ENCODE peak calls at places on chromosomes 3 and 15, in six cellular contexts. One of them, this sample, is unnamed.

GRCh38 chr3:14411166-14411526 is 8.7 kb downstream of the SLC6A6 start:
- DNase-seq in HEK293T: no peak
- DNase-seq in T-helper 1 cell: no peak
- DNase-seq in K562: no peak
- DNase-seq in HS-27A: no peak
- DNase-seq in NCI-H748 treated with DMSO at 0.1 percent for 48 hours: no peak
- DNase-seq in this sample: no peak

GRCh38 chr15:70827721-70828120 is 26.2 kb downstream of the LARP6 start:
- DNase-seq in T-helper 1 cell: no peak
- DNase-seq in K562: no peak
- DNase-seq in HEK293T: no peak
- DNase-seq in NCI-H748 treated with DMSO at 0.1 percent for 48 hours: no peak
- DNase-seq in HS-27A: no peak
- DNase-seq in this sample: no peak

GRCh38 chr3:124986153-124987143 is 51.9 kb upstream of the MUC13 start:
- DNase-seq in HS-27A: peak
- DNase-seq in K562: no peak
- DNase-seq in HEK293T: peak
- DNase-seq in NCI-H748 treated with DMSO at 0.1 percent for 48 hours: no peak
- DNase-seq in T-helper 1 cell: no peak
- DNase-seq in this sample: peak

GRCh38 chr15:64001148-64001547 is 45.1 kb downstream of the DAPK2 start:
- DNase-seq in NCI-H748 treated with DMSO at 0.1 percent for 48 hours: no peak
- DNase-seq in K562: no peak
- DNase-seq in T-helper 1 cell: no peak
- DNase-seq in HS-27A: no peak
- DNase-seq in HEK293T: no peak
- DNase-seq in this sample: no peak

GRCh38 chr3:167852216-167852615 is 116.7 kb downstream of the SERPINI1 start:
- DNase-seq in NCI-H748 treated with DMSO at 0.1 percent for 48 hours: no peak
- DNase-seq in HEK293T: no peak
- DNase-seq in HS-27A: no peak
- DNase-seq in T-helper 1 cell: no peak
- DNase-seq in K562: no peak
- DNase-seq in this sample: no peak

GRCh38 chr3:45978348-45978747 is 17.3 kb downstream of the FYCO1 start:
- DNase-seq in HS-27A: no peak
- DNase-seq in T-helper 1 cell: no peak
- DNase-seq in K562: no peak
- DNase-seq in NCI-H748 treated with DMSO at 0.1 percent for 48 hours: no peak
- DNase-seq in HEK293T: no peak
- DNase-seq in this sample: peak

GRCh38 chr3:141360888-141361598 is 7.3 kb upstream of the ZBTB38 start:
- DNase-seq in T-helper 1 cell: no peak
- DNase-seq in HS-27A: peak
- DNase-seq in NCI-H748 treated with DMSO at 0.1 percent for 48 hours: peak
- DNase-seq in K562: peak
- DNase-seq in HEK293T: peak
- DNase-seq in this sample: peak

GRCh38 chr3:158166223-158166622 is 56.3 kb downstream of the RSRC1 start:
- DNase-seq in HS-27A: no peak
- DNase-seq in K562: no peak
- DNase-seq in T-helper 1 cell: no peak
- DNase-seq in NCI-H748 treated with DMSO at 0.1 percent for 48 hours: no peak
- DNase-seq in HEK293T: no peak
- DNase-seq in this sample: no peak

GRCh38 chr15:99925661-99926461 is 192.6 kb upstream of the LYSMD4 start:
- DNase-seq in HEK293T: no peak
- DNase-seq in T-helper 1 cell: peak
- DNase-seq in K562: peak
- DNase-seq in NCI-H748 treated with DMSO at 0.1 percent for 48 hours: no peak
- DNase-seq in HS-27A: no peak
- DNase-seq in this sample: peak

This sample was measured in LoVo.